ENCODE peak calls at places on chromosomes 16 and 17, in ten cellular contexts. One of them, this sample, is unnamed.

GRCh38 chr17:858941-859452 is 76.8 kb downstream of the MRM3 start:
- DNase-seq in left cardiac atrium: no peak
- DNase-seq in fibroblast of lung: no peak
- DNase-seq in SJSA1: no peak
- DNase-seq in CD8-positive, alpha-beta T cell: no peak
- DNase-seq in substantia nigra: no peak
- DNase-seq in astrocyte of the spinal cord: no peak
- DNase-seq in stimulated activated CD4-positive, alpha-beta T cell treated with anti-CD3 and anti-CD28 coated beads, Interleukin-2, amount 100 ng/mL, for 24 hours: no peak
- DNase-seq in amygdala: no peak
- DNase-seq in right atrium auricular region: no peak
- DNase-seq in this sample: no peak

GRCh38 chr17:8046929-8047768 is 8.3 kb downstream of the ALOX15B start:
- DNase-seq in stimulated activated CD4-positive, alpha-beta T cell treated with anti-CD3 and anti-CD28 coated beads, Interleukin-2, amount 100 ng/mL, for 24 hours: no peak
- DNase-seq in amygdala: no peak
- DNase-seq in right atrium auricular region: no peak
- DNase-seq in astrocyte of the spinal cord: no peak
- DNase-seq in substantia nigra: no peak
- DNase-seq in fibroblast of lung: no peak
- DNase-seq in CD8-positive, alpha-beta T cell: no peak
- DNase-seq in left cardiac atrium: no peak
- DNase-seq in SJSA1: no peak
- DNase-seq in this sample: no peak

GRCh38 chr17:31918701-31919128 is 17.2 kb upstream of the UTP6 start:
- DNase-seq in fibroblast of lung: peak
- DNase-seq in stimulated activated CD4-positive, alpha-beta T cell treated with anti-CD3 and anti-CD28 coated beads, Interleukin-2, amount 100 ng/mL, for 24 hours: no peak
- DNase-seq in amygdala: no peak
- DNase-seq in left cardiac atrium: no peak
- DNase-seq in SJSA1: peak
- DNase-seq in astrocyte of the spinal cord: no peak
- DNase-seq in CD8-positive, alpha-beta T cell: no peak
- DNase-seq in substantia nigra: no peak
- DNase-seq in right atrium auricular region: no peak
- DNase-seq in this sample: no peak

GRCh38 chr16:15776572-15776971 is 80.3 kb downstream of the MYH11 start:
- DNase-seq in SJSA1: no peak
- DNase-seq in left cardiac atrium: no peak
- DNase-seq in fibroblast of lung: no peak
- DNase-seq in amygdala: no peak
- DNase-seq in stimulated activated CD4-positive, alpha-beta T cell treated with anti-CD3 and anti-CD28 coated beads, Interleukin-2, amount 100 ng/mL, for 24 hours: no peak
- DNase-seq in substantia nigra: no peak
- DNase-seq in right atrium auricular region: no peak
- DNase-seq in CD8-positive, alpha-beta T cell: no peak
- DNase-seq in astrocyte of the spinal cord: no peak
- DNase-seq in this sample: no peak

GRCh38 chr17:60223456-60223855 is 73.7 kb downstream of the CA4 start:
- DNase-seq in astrocyte of the spinal cord: no peak
- DNase-seq in SJSA1: no peak
- DNase-seq in fibroblast of lung: no peak
- DNase-seq in right atrium auricular region: no peak
- DNase-seq in left cardiac atrium: no peak
- DNase-seq in substantia nigra: no peak
- DNase-seq in CD8-positive, alpha-beta T cell: no peak
- DNase-seq in amygdala: no peak
- DNase-seq in stimulated activated CD4-positive, alpha-beta T cell treated with anti-CD3 and anti-CD28 coated beads, Interleukin-2, amount 100 ng/mL, for 24 hours: no peak
- DNase-seq in this sample: no peak

GRCh38 chr16:65547799-65548446 is 426.1 kb upstream of the CDH11 start:
- DNase-seq in left cardiac atrium: no peak
- DNase-seq in right atrium auricular region: no peak
- DNase-seq in substantia nigra: no peak
- DNase-seq in amygdala: no peak
- DNase-seq in astrocyte of the spinal cord: peak
- DNase-seq in SJSA1: peak
- DNase-seq in stimulated activated CD4-positive, alpha-beta T cell treated with anti-CD3 and anti-CD28 coated beads, Interleukin-2, amount 100 ng/mL, for 24 hours: no peak
- DNase-seq in CD8-positive, alpha-beta T cell: no peak
- DNase-seq in fibroblast of lung: peak
- DNase-seq in this sample: no peak

GRCh38 chr16:4505356-4506153 is 29.4 kb downstream of the HMOX2 start:
- DNase-seq in left cardiac atrium: no peak
- DNase-seq in SJSA1: no peak
- DNase-seq in stimulated activated CD4-positive, alpha-beta T cell treated with anti-CD3 and anti-CD28 coated beads, Interleukin-2, amount 100 ng/mL, for 24 hours: peak
- DNase-seq in amygdala: no peak
- DNase-seq in substantia nigra: no peak
- DNase-seq in astrocyte of the spinal cord: no peak
- DNase-seq in right atrium auricular region: no peak
- DNase-seq in CD8-positive, alpha-beta T cell: peak
- DNase-seq in fibroblast of lung: no peak
- DNase-seq in this sample: peak

GRCh38 chr16:85048921-85049562 is 21.4 kb downstream of the KIAA0513 start:
- DNase-seq in amygdala: no peak
- DNase-seq in SJSA1: no peak
- DNase-seq in astrocyte of the spinal cord: no peak
- DNase-seq in right atrium auricular region: no peak
- DNase-seq in substantia nigra: no peak
- DNase-seq in CD8-positive, alpha-beta T cell: no peak
- DNase-seq in stimulated activated CD4-positive, alpha-beta T cell treated with anti-CD3 and anti-CD28 coated beads, Interleukin-2, amount 100 ng/mL, for 24 hours: no peak
- DNase-seq in fibroblast of lung: no peak
- DNase-seq in left cardiac atrium: peak
- DNase-seq in this sample: no peak

GRCh38 chr16:79972053-79972704 is 371.6 kb upstream of the MAF start:
- DNase-seq in fibroblast of lung: peak
- DNase-seq in amygdala: no peak
- DNase-seq in left cardiac atrium: no peak
- DNase-seq in stimulated activated CD4-positive, alpha-beta T cell treated with anti-CD3 and anti-CD28 coated beads, Interleukin-2, amount 100 ng/mL, for 24 hours: no peak
- DNase-seq in substantia nigra: no peak
- DNase-seq in CD8-positive, alpha-beta T cell: no peak
- DNase-seq in right atrium auricular region: no peak
- DNase-seq in astrocyte of the spinal cord: no peak
- DNase-seq in SJSA1: no peak
- DNase-seq in this sample: no peak

GRCh38 chr16:53429221-53429943 is 4.9 kb upstream of the RBL2 start:
- DNase-seq in astrocyte of the spinal cord: peak
- DNase-seq in substantia nigra: no peak
- DNase-seq in right atrium auricular region: no peak
- DNase-seq in left cardiac atrium: no peak
- DNase-seq in amygdala: no peak
- DNase-seq in SJSA1: no peak
- DNase-seq in CD8-positive, alpha-beta T cell: no peak
- DNase-seq in fibroblast of lung: peak
- DNase-seq in stimulated activated CD4-positive, alpha-beta T cell treated with anti-CD3 and anti-CD28 coated beads, Interleukin-2, amount 100 ng/mL, for 24 hours: no peak
- DNase-seq in this sample: no peak

GRCh38 chr16:21264226-21265036 is 13.7 kb downstream of the CRYM start:
- DNase-seq in right atrium auricular region: no peak
- DNase-seq in substantia nigra: no peak
- DNase-seq in fibroblast of lung: peak
- DNase-seq in left cardiac atrium: peak
- DNase-seq in amygdala: no peak
- DNase-seq in SJSA1: no peak
- DNase-seq in astrocyte of the spinal cord: peak
- DNase-seq in CD8-positive, alpha-beta T cell: no peak
- DNase-seq in stimulated activated CD4-positive, alpha-beta T cell treated with anti-CD3 and anti-CD28 coated beads, Interleukin-2, amount 100 ng/mL, for 24 hours: no peak
- DNase-seq in this sample: no peak

GRCh38 chr17:29176500-29177351 is 3.5 kb downstream of the MYO18A start:
- DNase-seq in astrocyte of the spinal cord: peak
- DNase-seq in stimulated activated CD4-positive, alpha-beta T cell treated with anti-CD3 and anti-CD28 coated beads, Interleukin-2, amount 100 ng/mL, for 24 hours: peak
- DNase-seq in SJSA1: no peak
- DNase-seq in left cardiac atrium: peak
- DNase-seq in CD8-positive, alpha-beta T cell: peak
- DNase-seq in amygdala: no peak
- DNase-seq in fibroblast of lung: peak
- DNase-seq in right atrium auricular region: no peak
- DNase-seq in substantia nigra: no peak
- DNase-seq in this sample: peak

GRCh38 chr17:68849673-68850260 is 105.4 kb downstream of the ABCA8 start:
- DNase-seq in fibroblast of lung: no peak
- DNase-seq in CD8-positive, alpha-beta T cell: no peak
- DNase-seq in left cardiac atrium: no peak
- DNase-seq in SJSA1: no peak
- DNase-seq in amygdala: no peak
- DNase-seq in substantia nigra: no peak
- DNase-seq in astrocyte of the spinal cord: no peak
- DNase-seq in stimulated activated CD4-positive, alpha-beta T cell treated with anti-CD3 and anti-CD28 coated beads, Interleukin-2, amount 100 ng/mL, for 24 hours: no peak
- DNase-seq in right atrium auricular region: no peak
- DNase-seq in this sample: no peak

GRCh38 chr17:3730881-3731429 is 7.3 kb downstream of the HASPIN start:
- DNase-seq in left cardiac atrium: no peak
- DNase-seq in CD8-positive, alpha-beta T cell: no peak
- DNase-seq in amygdala: no peak
- DNase-seq in fibroblast of lung: peak
- DNase-seq in substantia nigra: no peak
- DNase-seq in SJSA1: peak
- DNase-seq in astrocyte of the spinal cord: peak
- DNase-seq in stimulated activated CD4-positive, alpha-beta T cell treated with anti-CD3 and anti-CD28 coated beads, Interleukin-2, amount 100 ng/mL, for 24 hours: no peak
- DNase-seq in right atrium auricular region: no peak
- DNase-seq in this sample: no peak

GRCh38 chr16:52592216-52592592 is 45.3 kb upstream of the TOX3 start:
- DNase-seq in substantia nigra: no peak
- DNase-seq in stimulated activated CD4-positive, alpha-beta T cell treated with anti-CD3 and anti-CD28 coated beads, Interleukin-2, amount 100 ng/mL, for 24 hours: no peak
- DNase-seq in fibroblast of lung: no peak
- DNase-seq in CD8-positive, alpha-beta T cell: no peak
- DNase-seq in SJSA1: no peak
- DNase-seq in right atrium auricular region: no peak
- DNase-seq in amygdala: no peak
- DNase-seq in left cardiac atrium: no peak
- DNase-seq in astrocyte of the spinal cord: no peak
- DNase-seq in this sample: no peak

GRCh38 chr17:33987162-33987561 is 267.9 kb upstream of the CCL2 start:
- DNase-seq in stimulated activated CD4-positive, alpha-beta T cell treated with anti-CD3 and anti-CD28 coated beads, Interleukin-2, amount 100 ng/mL, for 24 hours: no peak
- DNase-seq in amygdala: no peak
- DNase-seq in right atrium auricular region: peak
- DNase-seq in CD8-positive, alpha-beta T cell: no peak
- DNase-seq in astrocyte of the spinal cord: no peak
- DNase-seq in fibroblast of lung: no peak
- DNase-seq in left cardiac atrium: no peak
- DNase-seq in SJSA1: no peak
- DNase-seq in substantia nigra: no peak
- DNase-seq in this sample: no peak

GRCh38 chr16:1552129-1552528 is 18.7 kb downstream of the TMEM204 start:
- DNase-seq in left cardiac atrium: no peak
- DNase-seq in astrocyte of the spinal cord: no peak
- DNase-seq in fibroblast of lung: no peak
- DNase-seq in SJSA1: no peak
- DNase-seq in amygdala: no peak
- DNase-seq in stimulated activated CD4-positive, alpha-beta T cell treated with anti-CD3 and anti-CD28 coated beads, Interleukin-2, amount 100 ng/mL, for 24 hours: no peak
- DNase-seq in CD8-positive, alpha-beta T cell: no peak
- DNase-seq in substantia nigra: no peak
- DNase-seq in right atrium auricular region: no peak
- DNase-seq in this sample: no peak

GRCh38 chr17:3551189-3551588 is 6.4 kb downstream of the TRPV3 start:
- DNase-seq in fibroblast of lung: no peak
- DNase-seq in left cardiac atrium: no peak
- DNase-seq in SJSA1: no peak
- DNase-seq in CD8-positive, alpha-beta T cell: no peak
- DNase-seq in amygdala: no peak
- DNase-seq in astrocyte of the spinal cord: no peak
- DNase-seq in stimulated activated CD4-positive, alpha-beta T cell treated with anti-CD3 and anti-CD28 coated beads, Interleukin-2, amount 100 ng/mL, for 24 hours: no peak
- DNase-seq in substantia nigra: no peak
- DNase-seq in right atrium auricular region: no peak
- DNase-seq in this sample: no peak

GRCh38 chr16:55948230-55948629 is 73.1 kb upstream of the CES5A start:
- DNase-seq in substantia nigra: no peak
- DNase-seq in CD8-positive, alpha-beta T cell: no peak
- DNase-seq in left cardiac atrium: no peak
- DNase-seq in astrocyte of the spinal cord: no peak
- DNase-seq in SJSA1: no peak
- DNase-seq in amygdala: no peak
- DNase-seq in stimulated activated CD4-positive, alpha-beta T cell treated with anti-CD3 and anti-CD28 coated beads, Interleukin-2, amount 100 ng/mL, for 24 hours: no peak
- DNase-seq in fibroblast of lung: no peak
- DNase-seq in right atrium auricular region: no peak
- DNase-seq in this sample: no peak

GRCh38 chr17:82648761-82649474 is 674 bp upstream of the WDR45B start:
- DNase-seq in amygdala: no peak
- DNase-seq in stimulated activated CD4-positive, alpha-beta T cell treated with anti-CD3 and anti-CD28 coated beads, Interleukin-2, amount 100 ng/mL, for 24 hours: peak
- DNase-seq in astrocyte of the spinal cord: no peak
- DNase-seq in left cardiac atrium: peak
- DNase-seq in CD8-positive, alpha-beta T cell: peak
- DNase-seq in right atrium auricular region: peak
- DNase-seq in substantia nigra: no peak
- DNase-seq in SJSA1: peak
- DNase-seq in fibroblast of lung: no peak
- DNase-seq in this sample: peak

GRCh38 chr16:73000020-73000906 is 47.7 kb downstream of the ZFHX3 start:
- DNase-seq in left cardiac atrium: peak
- DNase-seq in amygdala: peak
- DNase-seq in right atrium auricular region: peak
- DNase-seq in SJSA1: no peak
- DNase-seq in CD8-positive, alpha-beta T cell: no peak
- DNase-seq in stimulated activated CD4-positive, alpha-beta T cell treated with anti-CD3 and anti-CD28 coated beads, Interleukin-2, amount 100 ng/mL, for 24 hours: no peak
- DNase-seq in substantia nigra: peak
- DNase-seq in fibroblast of lung: peak
- DNase-seq in astrocyte of the spinal cord: peak
- DNase-seq in this sample: no peak

GRCh38 chr16:89982318-89982717 is 33.8 kb downstream of the DEF8 start:
- DNase-seq in stimulated activated CD4-positive, alpha-beta T cell treated with anti-CD3 and anti-CD28 coated beads, Interleukin-2, amount 100 ng/mL, for 24 hours: no peak
- DNase-seq in astrocyte of the spinal cord: no peak
- DNase-seq in SJSA1: no peak
- DNase-seq in substantia nigra: no peak
- DNase-seq in amygdala: no peak
- DNase-seq in fibroblast of lung: no peak
- DNase-seq in CD8-positive, alpha-beta T cell: no peak
- DNase-seq in right atrium auricular region: no peak
- DNase-seq in left cardiac atrium: no peak
- DNase-seq in this sample: no peak

GRCh38 chr17:40809721-40810421 is 10.1 kb upstream of the KRT28 start:
- DNase-seq in substantia nigra: no peak
- DNase-seq in amygdala: no peak
- DNase-seq in CD8-positive, alpha-beta T cell: no peak
- DNase-seq in right atrium auricular region: no peak
- DNase-seq in stimulated activated CD4-positive, alpha-beta T cell treated with anti-CD3 and anti-CD28 coated beads, Interleukin-2, amount 100 ng/mL, for 24 hours: no peak
- DNase-seq in astrocyte of the spinal cord: no peak
- DNase-seq in fibroblast of lung: peak
- DNase-seq in SJSA1: peak
- DNase-seq in left cardiac atrium: no peak
- DNase-seq in this sample: no peak

This sample was measured in GM06990.